ENCODE peak calls at places on chromosomes 4 and X, in five cellular contexts. S, E, T, Y and L are unnamed samples.

GRCh38 chr4:159400782-159401712 is 298.2 kb downstream of the RAPGEF2 start:
- DNase-seq in S (no peak), E (no peak), T (no peak), Y (peak; percentile 70), L (no peak)

GRCh38 chr4:146338512-146338911 is 124.2 kb downstream of the REELD1 start:
- DNase-seq in S (no peak), E (no peak), T (no peak), Y (peak; percentile 6), L (no peak)

GRCh38 chr4:182238355-182238931 is 4.8 kb upstream of the TENM3 start:
- DNase-seq in S (no peak), E (no peak), T (no peak), Y (peak; percentile 48), L (peak; percentile 91)

GRCh38 chrX:153854702-153855101 is 24.4 kb upstream of the PDZD4 start:
- DNase-seq in S (no peak), E (no peak), T (peak; percentile 17), Y (no peak), L (no peak)

GRCh38 chr4:61294001-61294400 is 93.9 kb downstream of the ADGRL3 start:
- DNase-seq in S (no peak), E (no peak), T (no peak), Y (no peak), L (no peak)

GRCh38 chr4:143186634-143187033 is 1.9 kb downstream of the USP38 start:
- DNase-seq in S (no peak), E (no peak), T (no peak), Y (no peak), L (no peak)

GRCh38 chrX:132171881-132172280 is 44.1 kb upstream of the FRMD7 start:
- DNase-seq in S (no peak), E (no peak), T (no peak), Y (no peak), L (peak; percentile 73)

GRCh38 chrX:78517124-78517523 is 142.0 kb downstream of the RTL3 start:
- DNase-seq in S (no peak), E (no peak), T (no peak), Y (no peak), L (peak; percentile 18)

GRCh38 chr4:182971702-182972101 is 54.5 kb upstream of the DCTD start:
- DNase-seq in S (no peak), E (no peak), T (no peak), Y (no peak), L (no peak)

GRCh38 chr4:21811576-21811975 is 137.0 kb downstream of the KCNIP4 start:
- DNase-seq in S (no peak), E (no peak), T (no peak), Y (no peak), L (no peak)

GRCh38 chrX:140744085-140744484 is 34.5 kb downstream of the LINC00632 start:
- DNase-seq in S (no peak), E (no peak), T (no peak), Y (no peak), L (no peak)

GRCh38 chr4:24794111-24794860 is 1.1 kb upstream of the SOD3 start:
- DNase-seq in S (no peak), E (no peak), T (no peak), Y (peak; percentile 72), L (peak; percentile 82)

GRCh38 chr4:20512053-20512810 is 188.0 kb upstream of the PACRGL start:
- DNase-seq in S (no peak), E (no peak), T (no peak), Y (no peak), L (no peak)

GRCh38 chrX:91081873-91082272 is 352.8 kb upstream of the PABPC5 start:
- DNase-seq in S (no peak), E (no peak), T (no peak), Y (no peak), L (no peak)

GRCh38 chr4:75995727-75996126 is 5.0 kb upstream of the SDAD1 start:
- DNase-seq in S (no peak), E (no peak), T (no peak), Y (peak; percentile 65), L (peak; percentile 88)

GRCh38 chrX:71618787-71619186 is 476 bp upstream of the CXCR3 start:
- DNase-seq in S (no peak), E (no peak), T (no peak), Y (no peak), L (no peak)

GRCh38 chr4:98879515-98879914 is 49.4 kb downstream of the EIF4E start:
- DNase-seq in S (no peak), E (no peak), T (no peak), Y (no peak), L (no peak)
- H3K4me1 ChIP-seq in S (no peaks in the 10 kb centered on the region), E (no peaks in the 10 kb centered on the region), T (no peaks in the 10 kb centered on the region), Y (no peaks in the 10 kb centered on the region), L (no peaks in the 10 kb centered on the region)

DNA sequence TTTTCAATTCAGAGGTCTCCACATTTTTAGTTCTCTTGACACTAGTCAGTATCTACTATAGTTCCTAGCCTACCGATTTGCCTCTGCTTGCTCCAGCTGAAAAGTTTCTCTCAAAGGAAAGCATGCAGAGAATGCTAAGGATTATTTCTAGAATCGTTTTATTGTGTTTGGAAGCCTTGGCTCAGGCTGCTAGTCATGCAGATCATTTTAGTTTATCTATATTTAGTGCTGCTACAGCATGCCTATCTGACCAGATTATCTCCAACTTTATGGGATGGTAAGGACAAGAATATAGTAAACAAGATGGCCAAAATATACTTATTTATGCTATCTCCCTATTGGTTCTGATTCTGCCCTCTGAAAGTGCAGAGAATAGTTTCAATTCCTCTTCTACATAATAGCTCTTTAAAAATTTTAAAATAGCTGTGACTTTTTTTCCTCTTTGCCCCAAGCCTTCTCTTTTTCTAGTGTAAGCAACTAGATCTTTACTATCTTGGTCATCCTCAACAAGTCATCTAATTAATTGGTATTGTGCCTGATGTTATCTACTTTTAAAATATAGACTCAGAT is 15.7 kb upstream of the DRP2 start:
- DNase-seq in S (no peak), E (no peak), T (no peak), Y (peak; percentile 32), L (peak; percentile 21)
- H3K4me1 ChIP-seq in S (no peaks in the 10 kb centered on the region), E (no peaks in the 10 kb centered on the region), T (no peaks in the 10 kb centered on the region), Y (peaks cover 7% of the 10 kb centered on the region), L (no peaks in the 10 kb centered on the region)

DNA sequence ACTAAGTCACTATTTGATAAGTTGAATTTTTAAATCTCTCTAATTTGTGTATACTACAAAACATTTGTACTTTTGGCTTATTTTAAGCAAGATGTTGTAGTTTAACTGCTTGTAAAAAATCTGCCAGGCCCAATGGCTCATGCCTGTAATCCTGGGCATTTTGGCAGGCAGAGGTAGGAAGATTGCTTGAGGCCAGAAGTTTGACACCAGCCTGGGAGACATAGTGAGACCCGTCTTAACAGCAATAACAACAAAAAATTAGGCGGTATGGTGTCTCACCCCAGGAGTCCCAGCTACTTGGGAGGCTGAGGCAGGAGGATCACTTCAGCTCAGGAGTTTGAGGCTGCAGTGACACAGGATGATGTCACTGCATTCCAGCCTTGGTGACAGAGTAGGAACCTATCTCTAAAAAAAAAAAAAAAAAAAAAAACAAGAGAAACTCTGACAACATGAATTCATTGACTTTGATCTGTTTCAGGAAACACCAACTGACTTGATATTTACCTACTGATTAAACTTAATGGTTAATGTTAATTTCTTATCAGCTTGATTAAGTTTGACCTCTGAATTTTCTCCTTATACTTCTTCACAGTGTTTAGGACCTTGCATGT is 8.9 kb downstream of the FHIP1A start:
- DNase-seq in S (peak; percentile 23), E (no peak), T (no peak), Y (no peak), L (peak; percentile 7)
- H3K4me1 ChIP-seq in S (peaks cover 53% of the 10 kb centered on the region), E (no peaks in the 10 kb centered on the region), T (peaks cover 5% of the 10 kb centered on the region), Y (no peaks in the 10 kb centered on the region), L (peaks cover 2% of the 10 kb centered on the region)

GRCh38 chr4:184473265-184473514 is 1.2 kb downstream of the IRF2 start:
- DNase-seq in S (no peak), E (no peak), T (no peak), Y (no peak), L (peak; percentile 35)
- H3K4me1 ChIP-seq in S (peaks cover 61% of the 10 kb centered on the region), E (peaks cover 65% of the 10 kb centered on the region), T (peaks cover 33% of the 10 kb centered on the region), Y (peaks cover 4% of the 10 kb centered on the region), L (no peaks in the 10 kb centered on the region)

GRCh38 chrX:136154998-136155397 is 7.7 kb downstream of the FHL1 start:
- DNase-seq in S (no peak), E (no peak), T (no peak), Y (no peak), L (no peak)

GRCh38 chrX:136159615-136160025 is 12.3 kb downstream of the FHL1 start:
- DNase-seq in S (no peak), E (no peak), T (no peak), Y (no peak), L (no peak)

GRCh38 chrX:136156560-136157117 is 9.3 kb downstream of the FHL1 start:
- DNase-seq in S (no peak), E (no peak), T (no peak), Y (no peak), L (no peak)

GRCh38 chrX:136158685-136159084 is 11.4 kb downstream of the FHL1 start:
- DNase-seq in S (no peak), E (no peak), T (no peak), Y (no peak), L (no peak)

DNA sequence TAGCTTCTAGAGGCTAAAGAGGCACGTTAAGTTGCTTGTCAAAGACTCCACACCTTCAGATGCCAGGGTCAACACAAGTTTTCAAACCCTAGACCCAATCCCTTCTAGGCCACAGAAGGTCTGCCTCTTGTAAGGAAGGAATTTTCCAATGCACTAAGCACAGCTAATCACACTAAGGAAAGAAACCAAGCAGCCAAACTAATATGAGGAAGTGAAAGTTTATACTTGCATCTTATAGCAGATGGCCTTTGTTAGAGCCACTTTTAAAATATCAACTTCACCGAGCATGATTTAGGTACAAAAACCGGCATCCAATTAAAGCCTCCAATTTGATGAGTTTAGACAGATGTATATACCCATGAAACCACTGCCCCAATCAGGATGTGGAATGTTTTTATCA is 9.9 kb downstream of the FHL1 start:
- DNase-seq in S (no peak), E (no peak), T (no peak), Y (no peak), L (no peak)
- H3K4me1 ChIP-seq in S (no peaks in the 10 kb centered on the region), E (no peaks in the 10 kb centered on the region), T (no peaks in the 10 kb centered on the region), Y (peaks cover 8% of the 10 kb centered on the region), L (no peaks in the 10 kb centered on the region)

GRCh38 chr4:145307763-145308430 is 127.5 kb upstream of the OTUD4 start:
- DNase-seq in S (no peak), E (no peak), T (no peak), Y (no peak), L (no peak)
- H3K4me1 ChIP-seq in S (peaks cover 13% of the 10 kb centered on the region), E (no peaks in the 10 kb centered on the region), T (peaks cover 6% of the 10 kb centered on the region), Y (no peaks in the 10 kb centered on the region), L (no peaks in the 10 kb centered on the region)

GRCh38 chrX:17328837-17329236 is 46.2 kb upstream of the NHS start:
- DNase-seq in S (no peak), E (no peak), T (no peak), Y (no peak), L (no peak)
- H3K4me1 ChIP-seq in S (no peaks in the 10 kb centered on the region), E (no peaks in the 10 kb centered on the region), T (no peaks in the 10 kb centered on the region), Y (no peaks in the 10 kb centered on the region), L (no peaks in the 10 kb centered on the region)

DNA sequence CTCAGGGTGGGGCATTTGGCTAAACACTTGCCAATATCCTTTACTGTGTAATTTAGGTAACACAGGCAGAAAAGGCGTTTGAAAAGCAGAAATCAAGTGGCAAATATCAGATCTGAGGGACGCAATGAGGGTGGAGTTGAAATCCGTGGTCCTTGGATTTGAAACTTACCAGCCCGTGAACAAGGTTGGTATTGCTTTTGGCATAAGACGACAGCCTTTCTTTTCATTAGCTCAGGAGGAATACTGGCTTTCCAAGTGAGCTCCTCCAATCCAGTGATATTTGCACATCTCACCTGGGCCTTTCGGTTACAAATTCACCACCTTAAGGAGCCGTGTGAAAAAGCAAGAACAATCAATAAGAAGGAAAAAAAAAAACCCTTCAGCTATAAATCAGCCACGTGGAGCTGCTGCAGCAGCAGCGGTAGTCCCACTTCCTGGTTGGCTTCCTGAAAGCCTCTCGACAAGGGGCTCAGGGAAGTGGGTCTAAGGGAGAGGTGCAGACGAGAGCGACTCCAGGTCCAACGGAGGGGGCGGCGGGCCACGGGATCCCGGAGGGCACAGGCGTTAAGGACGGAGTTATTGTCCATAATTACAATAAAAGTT is 717 bp upstream of the GALNT7 start:
- DNase-seq in S (peak; percentile 61), E (peak; percentile 60), T (peak; percentile 74), Y (peak; percentile 30), L (peak; percentile 42)
- H3K4me1 ChIP-seq in S (peaks cover 27% of the 10 kb centered on the region), E (peaks cover 34% of the 10 kb centered on the region), T (peaks cover 23% of the 10 kb centered on the region), Y (peaks cover 2% of the 10 kb centered on the region), L (peaks cover 4% of the 10 kb centered on the region)

GRCh38 chr4:87117051-87117729 is 103.2 kb downstream of the KLHL8 start:
- DNase-seq in S (no peak), E (no peak), T (no peak), Y (no peak), L (peak; percentile 68)
- H3K4me1 ChIP-seq in S (peaks cover 35% of the 10 kb centered on the region), E (peaks cover 33% of the 10 kb centered on the region), T (peaks cover 6% of the 10 kb centered on the region), Y (peaks cover 26% of the 10 kb centered on the region), L (peaks cover 4% of the 10 kb centered on the region)